ENCODE peak calls at places on chromosome 13, in seven cellular contexts. S is SK-N-SH, L is cardiac muscle cell, G is hepatocyte, X is AG04450, K is prostate gland, Y is fibroblast of lung. T is an unnamed sample.
A peak's percentile ranks its signal among the peaks of the same experiment; 100 is the strongest.

GRCh38 chr13:42028113-42028799 is 20.2 kb upstream of the DGKH start:
- DNase-seq in Y (no peak), G (peak; percentile 64), K (no peak), S (no peak), X (no peak), L (no peak), T (peak; percentile 84)

GRCh38 chr13:33310245-33311038 is 24.9 kb upstream of the STARD13 start:
- DNase-seq in X (no peak), Y (no peak), K (no peak), L (no peak), G (no peak), S (no peak), T (no peak)

GRCh38 chr13:20383058-20383457 is 142.6 kb downstream of the CRYL1 start:
- DNase-seq in L (no peak), K (no peak), Y (no peak), S (no peak), G (no peak), X (no peak), T (no peak)

GRCh38 chr13:43003010-43003409 is 11.0 kb upstream of the EPSTI1 start:
- DNase-seq in S (no peak), K (no peak), G (no peak), Y (no peak), X (no peak), L (no peak), T (no peak)

GRCh38 chr13:91144054-91144453 is 203.4 kb upstream of the MIR17HG start:
- DNase-seq in X (no peak), Y (no peak), G (no peak), K (no peak), L (no peak), S (peak; percentile 16), T (no peak)

GRCh38 chr13:68046900-68047299 is 816.8 kb upstream of the PCDH9 start:
- DNase-seq in K (no peak), S (no peak), Y (peak; percentile 29), X (no peak), G (no peak), L (peak; percentile 1), T (no peak)

GRCh38 chr13:98482476-98483444 is 94.1 kb downstream of the STK24 start:
- DNase-seq in G (no peak), Y (peak; percentile 92), X (no peak), S (no peak), K (peak; percentile 68), L (peak; percentile 79), T (peak; percentile 69)

GRCh38 chr13:47794963-47795362 is 206.1 kb downstream of the SUCLA2 start:
- DNase-seq in Y (peak; percentile 5), L (peak; percentile 41), G (no peak), S (peak; percentile 26), K (no peak), X (no peak), T (no peak)

GRCh38 chr13:73857106-73857505 is 277.1 kb downstream of the KLF12 start:
- DNase-seq in X (no peak), S (no peak), K (no peak), L (peak; percentile 37), Y (no peak), G (no peak), T (no peak)

DNA sequence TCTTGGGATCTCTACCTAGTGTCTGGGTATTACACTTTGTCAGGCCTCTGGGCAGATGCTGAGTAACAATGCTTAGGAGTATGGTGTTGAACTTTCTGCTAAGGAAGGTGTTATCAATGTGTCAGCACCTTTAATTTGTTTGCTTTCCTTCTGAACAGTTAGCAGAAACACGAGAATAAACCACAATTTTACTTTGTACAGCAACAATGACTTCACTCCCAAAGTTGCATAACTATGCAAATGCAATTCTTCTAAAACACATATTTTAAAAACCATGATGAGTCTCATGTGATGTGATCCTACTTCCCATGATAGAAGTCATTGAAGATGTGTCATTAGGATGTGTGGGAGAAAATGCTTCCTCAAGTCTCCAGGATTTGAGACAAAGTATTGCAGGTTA is 155.0 kb downstream of the POSTN start:
- DNase-seq in X (peak; percentile 52), S (no peak), K (no peak), L (peak; percentile 77), Y (peak; percentile 75), G (no peak), T (no peak)
- H3K27ac ChIP-seq in X (peak overlapping the region; percentile 23), S (no peak overlapping the region), K (no peak overlapping the region), L (no peak overlapping the region), Y (no peak overlapping the region), G (no peak overlapping the region), T (no peak overlapping the region)

GRCh38 chr13:94112227-94112626 is 367.3 kb downstream of the DCT start:
- DNase-seq in K (no peak), Y (peak; percentile 95), L (peak; percentile 94), S (no peak), X (peak; percentile 89), G (no peak), T (no peak)

GRCh38 chr13:94114166-94114565 is 365.3 kb downstream of the DCT start:
- DNase-seq in G (no peak), L (no peak), K (no peak), X (no peak), Y (no peak), S (no peak), T (no peak)

GRCh38 chr13:94115054-94115453 is 364.4 kb downstream of the DCT start:
- DNase-seq in Y (no peak), X (no peak), L (no peak), G (no peak), K (no peak), S (no peak), T (no peak)

GRCh38 chr13:94110011-94110410 is 369.5 kb downstream of the DCT start:
- DNase-seq in G (no peak), X (no peak), S (no peak), L (no peak), Y (no peak), K (no peak), T (no peak)

GRCh38 chr13:94112731-94113130 is 366.8 kb downstream of the DCT start:
- DNase-seq in G (no peak), S (no peak), K (no peak), Y (no peak), X (no peak), L (no peak), T (no peak)
- TF ChIP-seq CTCF in G (no peak), S (peak; percentile 34), K (no peak), Y (peak; percentile 21), X (peak; percentile 26), L (no peak), T (no peak)

GRCh38 chr13:82292334-82292733 is 1589.9 kb downstream of the SLITRK1 start:
- DNase-seq in K (no peak), X (no peak), S (no peak), Y (no peak), G (no peak), L (no peak), T (no peak)

GRCh38 chr13:82294226-82294625 is 1588.0 kb downstream of the SLITRK1 start:
- DNase-seq in K (no peak), X (no peak), Y (no peak), G (no peak), L (no peak), S (no peak), T (no peak)

GRCh38 chr13:82298110-82298509 is 1584.2 kb downstream of the SLITRK1 start:
- DNase-seq in X (no peak), K (no peak), S (no peak), L (no peak), G (no peak), Y (no peak), T (no peak)
- H3K9me3 ChIP-seq in X (peaks cover 6% of the 10 kb centered on the region), K (no peaks in the 10 kb centered on the region), S (no peaks in the 10 kb centered on the region), L (no peaks in the 10 kb centered on the region), G (no peaks in the 10 kb centered on the region), Y (no peaks in the 10 kb centered on the region), T (no peaks in the 10 kb centered on the region)

DNA sequence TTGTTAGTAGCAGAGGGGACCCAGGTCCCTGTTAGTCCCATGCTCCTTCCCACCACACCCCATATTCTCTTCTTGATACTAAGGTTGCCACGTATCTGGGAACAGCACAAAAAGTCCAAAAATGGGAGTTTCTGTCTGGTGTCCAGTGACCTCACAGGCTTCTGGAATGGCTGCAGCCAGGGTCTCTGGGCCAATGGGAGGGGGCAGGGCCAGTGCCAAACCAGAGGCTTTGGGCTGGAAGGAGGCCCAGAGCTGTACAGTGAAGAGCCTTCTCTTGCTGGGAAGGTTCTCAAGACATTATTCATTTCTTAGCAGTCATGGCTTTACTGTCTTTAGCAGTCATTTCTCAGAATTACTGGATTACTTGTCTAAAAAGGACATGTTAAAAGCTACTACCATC is 119.2 kb downstream of the FRY start:
- DNase-seq in Y (peak; percentile 93), K (no peak), L (peak; percentile 91), X (no peak), S (no peak), G (no peak), T (peak; percentile 40)
- H3K27ac ChIP-seq in Y (no peak overlapping the region), K (no peak overlapping the region), L (no peak overlapping the region), X (no peak overlapping the region), S (peak overlapping the region; percentile 39), G (no peak overlapping the region), T (no peak overlapping the region)

DNA sequence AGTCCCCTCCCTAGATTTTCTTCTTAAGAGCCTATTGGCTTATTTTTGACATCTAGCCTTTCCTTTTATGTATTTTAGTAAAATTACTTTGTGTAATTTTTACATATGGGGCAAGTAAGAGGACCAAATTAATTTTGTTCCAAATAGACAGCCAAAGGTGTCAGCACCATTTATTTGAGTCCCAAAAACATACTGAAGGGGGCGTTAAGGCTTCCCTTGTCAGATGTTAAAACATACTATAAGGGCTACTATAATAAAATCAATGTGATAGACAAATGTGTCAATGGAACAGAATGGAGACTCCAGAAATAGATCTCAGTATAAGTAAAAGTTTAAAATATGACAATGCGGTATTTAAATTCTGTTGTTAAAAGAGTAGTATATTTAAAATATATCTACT is 133.6 kb downstream of the MTUS2 start:
- DNase-seq in Y (no peak), K (no peak), X (no peak), G (no peak), S (no peak), L (no peak), T (no peak)
- TF ChIP-seq CTCF in Y (no peak), K (no peak), X (no peak), G (no peak), S (peak; percentile 30), L (no peak), T (no peak)

T was measured in colonic mucosa.